ENCODE peak calls at places on chromosome 13, in six cellular contexts. J is dorsolateral prefrontal cortex, K is AG09319, B is HFFc6, P is left ventricle myocardium inferior, Z is cardiac fibroblast. E is an unnamed sample.

GRCh38 chr13:100209857-100210580 is 121.1 kb downstream of the PCCA start:
- DNase-seq in B (peak; percentile 65), K (peak; percentile 24), P (no peak), J (no peak), Z (peak; percentile 56), E (no peak)

GRCh38 chr13:51050021-51050886 is 60.8 kb downstream of the C13orf42 start:
- DNase-seq in J (no peak), B (no peak), K (no peak), P (no peak), Z (no peak), E (no peak)

GRCh38 chr13:31038834-31039552 is 106.5 kb downstream of the TEX26 start:
- DNase-seq in B (no peak), P (no peak), K (no peak), Z (peak; percentile 21), J (no peak), E (no peak)

GRCh38 chr13:30142502-30143211 is 164.7 kb downstream of the KATNAL1 start:
- DNase-seq in P (no peak), K (peak; percentile 86), J (no peak), Z (peak; percentile 88), B (peak; percentile 98), E (no peak)

GRCh38 chr13:90256746-90257145 is 1090.7 kb upstream of the MIR17HG start:
- DNase-seq in Z (no peak), P (no peak), J (no peak), K (no peak), B (no peak), E (no peak)

GRCh38 chr13:52156724-52157251 is 2.6 kb downstream of the NEK3 start:
- DNase-seq in J (no peak), B (peak; percentile 31), Z (peak; percentile 20), P (no peak), K (no peak), E (no peak)

GRCh38 chr13:114118086-114118762 is 14.2 kb downstream of the RASA3 start:
- DNase-seq in K (no peak), Z (no peak), J (no peak), B (peak; percentile 68), P (no peak), E (no peak)

GRCh38 chr13:26300140-26300539 is 46.2 kb downstream of the CDK8 start:
- DNase-seq in Z (peak; percentile 50), J (no peak), P (no peak), B (peak; percentile 66), K (no peak), E (no peak)

GRCh38 chr13:75353786-75354193 is 128.2 kb downstream of the TBC1D4 start:
- DNase-seq in K (no peak), Z (no peak), B (no peak), J (no peak), P (no peak), E (no peak)

GRCh38 chr13:108227651-108228272 is 9.6 kb downstream of the ABHD13 start:
- DNase-seq in P (no peak), Z (peak; percentile 64), J (no peak), K (no peak), B (peak; percentile 48), E (peak; percentile 11)

GRCh38 chr13:102597029-102598015 is 536 bp downstream of the TPP2 start:
- DNase-seq in P (peak; percentile 16), B (peak; percentile 15), J (no peak), K (peak; percentile 18), Z (peak; percentile 24), E (peak; percentile 12)

GRCh38 chr13:30998548-30999140 is 66.2 kb downstream of the TEX26 start:
- DNase-seq in K (peak; percentile 27), J (peak; percentile 52), P (no peak), B (no peak), Z (peak; percentile 38), E (no peak)

GRCh38 chr13:35766663-35767062 is 290.2 kb upstream of the MAB21L1 start:
- DNase-seq in P (no peak), Z (no peak), J (no peak), B (no peak), K (no peak), E (no peak)

GRCh38 chr13:29507356-29507755 is 88.1 kb downstream of the SLC7A1 start:
- DNase-seq in P (no peak), K (no peak), J (no peak), Z (no peak), B (no peak), E (no peak)

GRCh38 chr13:96141032-96141431 is 51.1 kb downstream of the HS6ST3 start:
- DNase-seq in K (no peak), J (no peak), Z (peak; percentile 19), B (no peak), P (no peak), E (no peak)

GRCh38 chr13:33108620-33109019 is 92.4 kb downstream of the KL start:
- DNase-seq in Z (peak; percentile 46), P (no peak), K (no peak), J (no peak), B (peak; percentile 70), E (no peak)

GRCh38 chr13:106343831-106344230 is 191.6 kb downstream of the EFNB2 start:
- DNase-seq in K (no peak), J (no peak), Z (no peak), P (no peak), B (no peak), E (no peak)

GRCh38 chr13:111573801-111574200 is 253.4 kb downstream of the TEX29 start:
- DNase-seq in P (no peak), J (no peak), Z (no peak), K (no peak), B (no peak), E (no peak)

GRCh38 chr13:107057028-107057427 is 489.1 kb upstream of the ARGLU1 start:
- DNase-seq in K (no peak), J (no peak), P (no peak), Z (no peak), B (no peak), E (no peak)

GRCh38 chr13:97658556-97658955 is 224.6 kb downstream of the RAP2A start:
- DNase-seq in K (no peak), J (no peak), B (no peak), P (no peak), Z (peak; percentile 27), E (no peak)

GRCh38 chr13:97660488-97661086 is 226.6 kb downstream of the RAP2A start:
- DNase-seq in Z (peak; percentile 5), K (no peak), P (peak; percentile 13), J (no peak), B (no peak), E (no peak)

GRCh38 chr13:97653741-97654140 is 219.8 kb downstream of the RAP2A start:
- DNase-seq in P (no peak), J (no peak), B (peak; percentile 43), K (peak; percentile 16), Z (peak; percentile 45), E (no peak)

GRCh38 chr13:97659602-97660001 is 225.6 kb downstream of the RAP2A start:
- DNase-seq in P (no peak), B (no peak), K (no peak), J (no peak), Z (peak; percentile 52), E (no peak)
- TF ChIP-seq CTCF in P (peak; percentile 63), B (peak; percentile 15), K (peak; percentile 38), J (peak; percentile 68), Z (peak; percentile 8), E (peak; percentile 34)

DNA sequence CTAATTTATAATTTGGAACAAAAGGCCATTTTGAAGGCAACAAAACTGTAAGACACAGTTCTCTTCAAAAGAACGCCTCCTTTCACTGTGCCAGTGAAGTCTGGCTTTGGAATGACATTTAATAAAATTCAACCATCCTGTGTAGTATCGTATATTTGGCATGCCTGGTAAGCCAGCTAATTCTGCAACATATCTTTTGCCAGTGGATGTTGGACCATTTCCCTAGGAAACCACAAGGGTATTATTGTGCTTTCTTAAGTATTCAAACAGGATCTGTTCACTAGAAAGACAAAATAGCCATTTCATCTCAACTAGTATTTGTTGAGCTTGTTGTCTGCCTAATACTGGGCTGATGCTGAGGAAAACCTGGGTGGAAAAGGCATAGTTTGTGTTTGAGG is 111.6 kb downstream of the RGCC start:
- DNase-seq in J (no peak), B (no peak), P (no peak), K (no peak), Z (peak; percentile 79), E (no peak)
- TF ChIP-seq CTCF in J (peak; percentile 13), B (no peak), P (peak; percentile 16), K (no peak), Z (peak; percentile 25), E (no peak)

GRCh38 chr13:112587767-112588489 is at the start of gene TUBGCP3:
- DNase-seq in B (peak; percentile 77), J (peak; percentile 71), K (peak; percentile 44), P (peak; percentile 88), Z (peak; percentile 86), E (peak; percentile 70)
- TF ChIP-seq CTCF in B (no peak), J (peak; percentile 44), K (no peak), P (peak; percentile 40), Z (no peak), E (no peak)

DNA sequence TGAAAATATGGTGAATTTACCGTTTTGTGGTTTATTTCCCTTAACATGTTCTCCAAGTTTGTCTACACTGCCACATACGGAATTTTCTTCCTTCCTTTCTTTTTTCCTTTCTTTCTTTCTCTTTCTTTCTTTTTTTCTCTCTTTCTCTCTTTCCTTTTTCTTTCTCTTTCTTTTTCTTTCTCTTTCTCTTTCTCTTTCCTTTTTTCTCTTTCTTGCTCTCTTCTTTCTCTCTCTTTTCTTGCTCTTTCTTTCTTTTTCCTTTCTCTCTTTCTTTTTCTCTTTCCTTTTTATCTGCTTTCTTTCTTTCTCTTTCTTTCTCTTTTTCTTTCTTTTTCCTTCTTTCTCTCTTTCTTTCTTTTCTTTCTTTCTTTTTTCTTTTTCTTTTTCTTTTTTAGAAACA is 1962.3 kb upstream of the PCDH20 start:
- DNase-seq in Z (no peak), J (no peak), K (no peak), B (no peak), P (no peak), E (no peak)
- TF ChIP-seq CTCF in Z (no peak), J (no peak), K (no peak), B (no peak), P (no peak), E (no peak)

GRCh38 chr13:71754407-71754974 is 112.5 kb downstream of the DACH1 start:
- DNase-seq in J (no peak), K (no peak), Z (no peak), B (no peak), P (no peak), E (no peak)
- TF ChIP-seq CTCF in J (no peak), K (peak; percentile 26), Z (peak; percentile 25), B (no peak), P (peak; percentile 48), E (peak; percentile 13)

GRCh38 chr13:64817721-64818120 is 2412.4 kb downstream of the PCDH9 start:
- DNase-seq in Z (peak; percentile 9), J (no peak), K (no peak), P (no peak), B (peak; percentile 31), E (no peak)

GRCh38 chr13:64819081-64819480 is 2411.1 kb downstream of the PCDH9 start:
- DNase-seq in P (no peak), B (no peak), J (no peak), Z (peak; percentile 15), K (no peak), E (no peak)
- TF ChIP-seq CTCF in P (no peak), B (peak; percentile 48), J (no peak), Z (no peak), K (no peak), E (no peak)

GRCh38 chr13:109715902-109716301 is 70.5 kb downstream of the IRS2 start:
- DNase-seq in Z (peak; percentile 50), P (no peak), K (no peak), B (peak; percentile 11), J (no peak), E (no peak)
- TF ChIP-seq CTCF in Z (peak; percentile 10), P (no peak), K (no peak), B (no peak), J (no peak), E (no peak)